ENCODE peak calls at places on chromosomes 12 and 14, in six cellular contexts. B, Y, R, N, D and T are unnamed samples.

GRCh38 chr12:74890237-74890599 is 319.4 kb downstream of the KCNC2 start:
- DNase-seq in Y (no peak), N (no peak), D (peak; percentile 39), R (no peak), B (no peak), T (no peak)

GRCh38 chr14:62015945-62016344 is 253.7 kb downstream of the SNAPC1 start:
- DNase-seq in Y (no peak), N (no peak), R (no peak), D (no peak), B (peak; percentile 72), T (no peak)

GRCh38 chr14:104891664-104892500 is 26.8 kb downstream of the CEP170B start:
- DNase-seq in D (peak; percentile 1), N (no peak), R (peak; percentile 3), B (no peak), Y (no peak), T (no peak)

GRCh38 chr14:104551851-104552737 is 27.5 kb upstream of the C14orf180 start:
- DNase-seq in N (peak; percentile 11), Y (no peak), R (peak; percentile 3), B (no peak), D (no peak), T (no peak)

GRCh38 chr12:75750950-75751349 is 239.5 kb upstream of the KRR1 start:
- DNase-seq in R (no peak), N (no peak), D (no peak), B (no peak), Y (no peak), T (no peak)

GRCh38 chr14:56953884-56954283 is 143.6 kb upstream of the OTX2 start:
- DNase-seq in N (no peak), D (no peak), B (no peak), Y (peak; percentile 6), R (peak; percentile 13), T (no peak)

GRCh38 chr12:115583591-115583990 is 693.9 kb downstream of the MED13L start:
- DNase-seq in B (no peak), D (no peak), R (peak; percentile 7), Y (peak; percentile 55), N (no peak), T (no peak)

GRCh38 chr12:6767592-6768384 is 1.6 kb downstream of the PTMS start:
- DNase-seq in R (no peak), N (no peak), D (peak; percentile 68), B (no peak), Y (no peak), T (no peak)

GRCh38 chr14:68779761-68780323 is 13.0 kb downstream of the ZFP36L1 start:
- DNase-seq in B (no peak), D (no peak), Y (no peak), N (peak; percentile 19), R (no peak), T (no peak)

GRCh38 chr12:31204995-31205582 is 120.9 kb downstream of the SINHCAF start:
- DNase-seq in Y (no peak), N (no peak), R (no peak), D (no peak), B (no peak), T (no peak)

GRCh38 chr14:33646692-33647260 is 304.1 kb downstream of the EGLN3 start:
- DNase-seq in R (no peak), D (no peak), B (no peak), Y (no peak), N (no peak), T (no peak)

GRCh38 chr14:92584856-92585255 is 71.3 kb downstream of the RIN3 start:
- DNase-seq in N (no peak), R (no peak), B (no peak), Y (no peak), D (no peak), T (no peak)

GRCh38 chr12:4261655-4262054 is 11.9 kb upstream of the CCND2 start:
- DNase-seq in D (no peak), N (no peak), R (no peak), Y (no peak), B (no peak), T (no peak)

GRCh38 chr14:75604979-75605825 is 26.8 kb downstream of the FLVCR2 start:
- DNase-seq in R (peak; percentile 18), Y (no peak), B (no peak), D (peak; percentile 17), N (peak; percentile 55), T (peak; percentile 12)

GRCh38 chr12:104535383-104535782 is 78.6 kb downstream of the CHST11 start:
- DNase-seq in D (no peak), B (no peak), R (no peak), N (no peak), Y (no peak), T (no peak)

GRCh38 chr12:64608901-64609542 is 1.3 kb upstream of the RASSF3 start:
- DNase-seq in N (no peak), B (no peak), R (peak; percentile 11), D (peak; percentile 29), Y (peak; percentile 15), T (peak; percentile 3)

GRCh38 chr12:91813701-91814100 is 331.9 kb downstream of the BTG1 start:
- DNase-seq in B (no peak), N (no peak), Y (no peak), R (no peak), D (no peak), T (no peak)

GRCh38 chr12:100995201-100995600 is 200.6 kb downstream of the ANO4 start:
- DNase-seq in R (no peak), Y (no peak), N (no peak), D (no peak), B (no peak), T (no peak)

GRCh38 chr12:69130064-69130463 is 109.3 kb upstream of the CPSF6 start:
- DNase-seq in Y (no peak), R (no peak), D (no peak), N (no peak), B (no peak), T (no peak)

GRCh38 chr12:79347852-79348251 is 342.9 kb downstream of the PAWR start:
- DNase-seq in Y (no peak), R (no peak), B (no peak), N (no peak), D (no peak), T (no peak)

GRCh38 chr14:28121512-28122297 is 644.9 kb upstream of the FOXG1 start:
- DNase-seq in N (no peak), Y (no peak), D (no peak), R (no peak), B (no peak), T (no peak)

GRCh38 chr12:101229841-101230241 is 19.8 kb upstream of the SLC5A8 start:
- DNase-seq in N (no peak), Y (no peak), D (peak; percentile 4), B (no peak), R (no peak), T (no peak)

GRCh38 chr12:7130791-7131501 is 775 bp downstream of the CLSTN3 start:
- DNase-seq in B (peak; percentile 10), D (peak; percentile 50), R (peak; percentile 62), Y (peak; percentile 10), N (peak; percentile 47), T (no peak)

GRCh38 chr12:104414581-104415305 is 42.0 kb upstream of the CHST11 start:
- DNase-seq in R (no peak), B (no peak), N (no peak), Y (no peak), D (no peak), T (no peak)

GRCh38 chr12:65084579-65084978 is 36.5 kb downstream of the WIF1 start:
- DNase-seq in Y (no peak), R (no peak), N (no peak), B (no peak), D (no peak), T (no peak)

GRCh38 chr12:24943947-24944597 is 4.8 kb downstream of the BCAT1 start:
- DNase-seq in B (no peak), Y (no peak), D (no peak), N (no peak), R (no peak), T (no peak)

GRCh38 chr14:104544362-104544761 is 35.2 kb upstream of the C14orf180 start:
- DNase-seq in B (no peak), Y (no peak), R (no peak), N (no peak), D (no peak), T (no peak)

GRCh38 chr12:58313091-58313855 is 371.9 kb downstream of the ATP23 start:
- DNase-seq in B (no peak), R (no peak), N (no peak), Y (no peak), D (no peak), T (no peak)

GRCh38 chr14:104602933-104603325 is 1.6 kb downstream of the TMEM179 start:
- DNase-seq in B (no peak), D (no peak), N (no peak), Y (no peak), R (no peak), T (no peak)

GRCh38 chr14:22848391-22849164 is 12.2 kb downstream of the MMP14 start:
- DNase-seq in R (no peak), B (no peak), D (peak; percentile 28), Y (no peak), N (peak; percentile 71), T (no peak)

GRCh38 chr14:65024957-65025356 is 38.3 kb downstream of the FNTB start:
- DNase-seq in Y (no peak), R (no peak), B (no peak), N (no peak), D (no peak), T (no peak)

GRCh38 chr14:63248211-63248610 is 44.0 kb downstream of the RHOJ start:
- DNase-seq in D (no peak), B (no peak), R (no peak), N (no peak), Y (no peak), T (no peak)

GRCh38 chr14:51430600-51430999 is 190.6 kb downstream of the TMX1 start:
- DNase-seq in D (peak; percentile 72), N (no peak), R (no peak), Y (no peak), B (no peak), T (no peak)

GRCh38 chr12:32587536-32588346 is 91.4 kb upstream of the DNM1L start:
- DNase-seq in B (no peak), R (no peak), D (no peak), N (no peak), Y (no peak), T (no peak)

GRCh38 chr14:59870277-59871165 is at the start of gene RTN1:
- DNase-seq in D (peak; percentile 93), R (peak; percentile 58), Y (peak; percentile 62), N (peak; percentile 41), B (peak; percentile 38), T (peak; percentile 24)

GRCh38 chr12:81942588-81942987 is 183.4 kb upstream of the PPFIA2 start:
- DNase-seq in B (no peak), D (no peak), N (no peak), Y (no peak), R (no peak), T (no peak)

GRCh38 chr14:95895720-95896119 is 19.1 kb downstream of the TUNAR start:
- DNase-seq in B (no peak), N (no peak), Y (no peak), R (peak; percentile 50), D (no peak), T (no peak)

GRCh38 chr12:15172423-15172822 is 48.8 kb downstream of the RERG start:
- DNase-seq in D (no peak), R (no peak), B (no peak), N (no peak), Y (no peak), T (no peak)